ENCODE peak calls at places on chromosome 1, in six cellular contexts. One of them, this sample, is unnamed.
A peak's percentile ranks its signal among the peaks of the same experiment; 100 is the strongest.

GRCh38 chr1:20466231-20466630 is 19.8 kb downstream of the CAMK2N1 start:
- DNase-seq in posterior vena cava: peak; percentile 65
- DNase-seq in HTR-8/SVneo: no peak
- DNase-seq in Right ventricle myocardium superior: no peak
- DNase-seq in H54: no peak
- DNase-seq in Kasumi-1: no peak
- DNase-seq in this sample: no peak

GRCh38 chr1:20376880-20377494 is 86.3 kb downstream of the VWA5B1 start:
- DNase-seq in posterior vena cava: peak; percentile 86
- DNase-seq in HTR-8/SVneo: peak; percentile 54
- DNase-seq in Right ventricle myocardium superior: peak; percentile 68
- DNase-seq in H54: peak; percentile 54
- DNase-seq in Kasumi-1: peak; percentile 36
- DNase-seq in this sample: no peak

GRCh38 chr1:193408782-193409293 is 222.4 kb upstream of the B3GALT2 start:
- DNase-seq in posterior vena cava: peak; percentile 86
- DNase-seq in HTR-8/SVneo: peak; percentile 33
- DNase-seq in Right ventricle myocardium superior: peak; percentile 88
- DNase-seq in H54: no peak
- DNase-seq in Kasumi-1: no peak
- DNase-seq in this sample: no peak

GRCh38 chr1:18724001-18724411 is 93.4 kb downstream of the PAX7 start:
- DNase-seq in posterior vena cava: no peak
- DNase-seq in HTR-8/SVneo: no peak
- DNase-seq in Right ventricle myocardium superior: no peak
- DNase-seq in H54: no peak
- DNase-seq in Kasumi-1: no peak
- DNase-seq in this sample: no peak

GRCh38 chr1:149846042-149846441 is 53.3 kb upstream of the BOLA1 start:
- DNase-seq in posterior vena cava: no peak
- DNase-seq in HTR-8/SVneo: no peak
- DNase-seq in Right ventricle myocardium superior: no peak
- DNase-seq in H54: no peak
- DNase-seq in Kasumi-1: no peak
- DNase-seq in this sample: no peak

GRCh38 chr1:228333739-228334115 is 72.9 kb downstream of the TRIM11 start:
- DNase-seq in posterior vena cava: peak; percentile 53
- DNase-seq in HTR-8/SVneo: no peak
- DNase-seq in Right ventricle myocardium superior: peak; percentile 30
- DNase-seq in H54: no peak
- DNase-seq in Kasumi-1: no peak
- DNase-seq in this sample: no peak

GRCh38 chr1:53511933-53512806 is 53.0 kb downstream of the DMRTB1 start:
- DNase-seq in posterior vena cava: no peak
- DNase-seq in HTR-8/SVneo: no peak
- DNase-seq in Right ventricle myocardium superior: peak; percentile 57
- DNase-seq in H54: no peak
- DNase-seq in Kasumi-1: no peak
- DNase-seq in this sample: no peak

GRCh38 chr1:117572546-117572945 is 33.3 kb upstream of the TENT5C start:
- DNase-seq in posterior vena cava: no peak
- DNase-seq in HTR-8/SVneo: no peak
- DNase-seq in Right ventricle myocardium superior: no peak
- DNase-seq in H54: no peak
- DNase-seq in Kasumi-1: no peak
- DNase-seq in this sample: no peak

GRCh38 chr1:89635825-89636815 is 3.2 kb downstream of the LRRC8C start:
- DNase-seq in posterior vena cava: no peak
- DNase-seq in HTR-8/SVneo: no peak
- DNase-seq in Right ventricle myocardium superior: no peak
- DNase-seq in H54: no peak
- DNase-seq in Kasumi-1: no peak
- DNase-seq in this sample: no peak

GRCh38 chr1:6471086-6471841 is 5.3 kb upstream of the TNFRSF25 start:
- DNase-seq in posterior vena cava: no peak
- DNase-seq in HTR-8/SVneo: no peak
- DNase-seq in Right ventricle myocardium superior: no peak
- DNase-seq in H54: no peak
- DNase-seq in Kasumi-1: no peak
- DNase-seq in this sample: no peak

GRCh38 chr1:19074361-19074901 is 118.0 kb upstream of the IFFO2 start:
- DNase-seq in posterior vena cava: no peak
- DNase-seq in HTR-8/SVneo: no peak
- DNase-seq in Right ventricle myocardium superior: no peak
- DNase-seq in H54: no peak
- DNase-seq in Kasumi-1: no peak
- DNase-seq in this sample: no peak

GRCh38 chr1:4379451-4380175 is 274.8 kb upstream of the AJAP1 start:
- DNase-seq in posterior vena cava: no peak
- DNase-seq in HTR-8/SVneo: peak; percentile 26
- DNase-seq in Right ventricle myocardium superior: no peak
- DNase-seq in H54: no peak
- DNase-seq in Kasumi-1: no peak
- DNase-seq in this sample: no peak

GRCh38 chr1:18035145-18035544 is 72.5 kb upstream of the IGSF21 start:
- DNase-seq in posterior vena cava: no peak
- DNase-seq in HTR-8/SVneo: no peak
- DNase-seq in Right ventricle myocardium superior: no peak
- DNase-seq in H54: no peak
- DNase-seq in Kasumi-1: no peak
- DNase-seq in this sample: no peak

GRCh38 chr1:153540394-153541361 is at the start of gene S100A5:
- DNase-seq in posterior vena cava: peak; percentile 49
- DNase-seq in HTR-8/SVneo: no peak
- DNase-seq in Right ventricle myocardium superior: no peak
- DNase-seq in H54: no peak
- DNase-seq in Kasumi-1: peak; percentile 81
- DNase-seq in this sample: peak; percentile 21

GRCh38 chr1:229058716-229059115 is 212.2 kb upstream of the RAB4A start:
- DNase-seq in posterior vena cava: no peak
- DNase-seq in HTR-8/SVneo: no peak
- DNase-seq in Right ventricle myocardium superior: no peak
- DNase-seq in H54: no peak
- DNase-seq in Kasumi-1: peak; percentile 22
- DNase-seq in this sample: no peak

GRCh38 chr1:181089017-181089776 is 697 bp downstream of the IER5 start:
- DNase-seq in posterior vena cava: peak; percentile 87
- DNase-seq in HTR-8/SVneo: no peak
- DNase-seq in Right ventricle myocardium superior: peak; percentile 47
- DNase-seq in H54: no peak
- DNase-seq in Kasumi-1: no peak
- DNase-seq in this sample: no peak

GRCh38 chr1:48187969-48188563 is 34.5 kb upstream of the SLC5A9 start:
- DNase-seq in posterior vena cava: no peak
- DNase-seq in HTR-8/SVneo: no peak
- DNase-seq in Right ventricle myocardium superior: no peak
- DNase-seq in H54: no peak
- DNase-seq in Kasumi-1: no peak
- DNase-seq in this sample: no peak

GRCh38 chr1:79815115-79815514 is 808.6 kb upstream of the ADGRL4 start:
- DNase-seq in posterior vena cava: no peak
- DNase-seq in HTR-8/SVneo: no peak
- DNase-seq in Right ventricle myocardium superior: no peak
- DNase-seq in H54: no peak
- DNase-seq in Kasumi-1: no peak
- DNase-seq in this sample: no peak

GRCh38 chr1:156172696-156173470 is 19.5 kb downstream of the SEMA4A start:
- DNase-seq in posterior vena cava: no peak
- DNase-seq in HTR-8/SVneo: no peak
- DNase-seq in Right ventricle myocardium superior: no peak
- DNase-seq in H54: no peak
- DNase-seq in Kasumi-1: no peak
- DNase-seq in this sample: no peak

GRCh38 chr1:221892301-221892830 is 150.5 kb upstream of the DUSP10 start:
- DNase-seq in posterior vena cava: no peak
- DNase-seq in HTR-8/SVneo: no peak
- DNase-seq in Right ventricle myocardium superior: no peak
- DNase-seq in H54: no peak
- DNase-seq in Kasumi-1: no peak
- DNase-seq in this sample: no peak

GRCh38 chr1:35885961-35886558 is 3.1 kb downstream of the AGO1 start:
- DNase-seq in posterior vena cava: no peak
- DNase-seq in HTR-8/SVneo: no peak
- DNase-seq in Right ventricle myocardium superior: no peak
- DNase-seq in H54: no peak
- DNase-seq in Kasumi-1: no peak
- DNase-seq in this sample: no peak

GRCh38 chr1:232553050-232553754 is 76.7 kb downstream of the SIPA1L2 start:
- DNase-seq in posterior vena cava: no peak
- DNase-seq in HTR-8/SVneo: no peak
- DNase-seq in Right ventricle myocardium superior: peak; percentile 90
- DNase-seq in H54: no peak
- DNase-seq in Kasumi-1: no peak
- DNase-seq in this sample: no peak

GRCh38 chr1:109802901-109803561 is 39.3 kb upstream of the EPS8L3 start:
- DNase-seq in posterior vena cava: peak; percentile 75
- DNase-seq in HTR-8/SVneo: no peak
- DNase-seq in Right ventricle myocardium superior: no peak
- DNase-seq in H54: no peak
- DNase-seq in Kasumi-1: no peak
- DNase-seq in this sample: no peak

GRCh38 chr1:48177257-48177656 is 45.3 kb upstream of the SLC5A9 start:
- DNase-seq in posterior vena cava: no peak
- DNase-seq in HTR-8/SVneo: no peak
- DNase-seq in Right ventricle myocardium superior: no peak
- DNase-seq in H54: no peak
- DNase-seq in Kasumi-1: no peak
- DNase-seq in this sample: no peak

GRCh38 chr1:36638268-36638667 is 155.6 kb upstream of the CSF3R start:
- DNase-seq in posterior vena cava: no peak
- DNase-seq in HTR-8/SVneo: no peak
- DNase-seq in Right ventricle myocardium superior: no peak
- DNase-seq in H54: peak; percentile 52
- DNase-seq in Kasumi-1: no peak
- DNase-seq in this sample: no peak

GRCh38 chr1:11502516-11502915 is 23.6 kb downstream of the DISP3 start:
- DNase-seq in posterior vena cava: peak; percentile 52
- DNase-seq in HTR-8/SVneo: no peak
- DNase-seq in Right ventricle myocardium superior: no peak
- DNase-seq in H54: no peak
- DNase-seq in Kasumi-1: no peak
- DNase-seq in this sample: no peak

GRCh38 chr1:212487286-212487685 is 54.6 kb downstream of the NENF start:
- DNase-seq in posterior vena cava: no peak
- DNase-seq in HTR-8/SVneo: no peak
- DNase-seq in Right ventricle myocardium superior: no peak
- DNase-seq in H54: no peak
- DNase-seq in Kasumi-1: no peak
- DNase-seq in this sample: no peak